ENCODE peak calls at places on chromosomes 7 and 10, in six cellular contexts. B, A, H, E, D and K are unnamed samples.

GRCh38 chr7:123499211-123499968 is 35.0 kb downstream of the IQUB start:
- DNase-seq in B (no peak), A (peak), H (no peak), E (no peak), D (no peak), K (no peak)

GRCh38 chr10:24681476-24682088 is 42.1 kb downstream of the ARHGAP21 start:
- DNase-seq in D (no peak), H (no peak), B (no peak), E (peak), A (peak), K (peak)

GRCh38 chr10:11328264-11329054 is 283.0 kb downstream of the USP6NL start:
- DNase-seq in B (no peak), E (no peak), D (no peak), H (no peak), A (no peak), K (no peak)

GRCh38 chr7:30241767-30242166 is 42.6 kb upstream of the ZNRF2 start:
- DNase-seq in H (no peak), D (no peak), E (no peak), B (no peak), A (no peak), K (peak)

GRCh38 chr7:131537581-131537980 is 18.8 kb downstream of the PODXL start:
- DNase-seq in E (no peak), H (no peak), B (no peak), D (peak), A (no peak), K (no peak)

GRCh38 chr10:29157321-29157720 is 131.5 kb upstream of the LYZL1 start:
- DNase-seq in D (no peak), H (no peak), A (no peak), E (no peak), B (no peak), K (no peak)

GRCh38 chr7:157466473-157467261 is 129.9 kb downstream of the DNAJB6 start:
- DNase-seq in D (no peak), H (no peak), A (no peak), B (no peak), E (no peak), K (no peak)

GRCh38 chr7:3649678-3650445 is 348.8 kb downstream of the SDK1 start:
- DNase-seq in H (no peak), D (no peak), A (peak), E (no peak), B (no peak), K (peak)

GRCh38 chr7:55133630-55134392 is 115.0 kb downstream of the EGFR start:
- DNase-seq in H (peak), D (peak), A (peak), B (no peak), E (no peak), K (peak)

GRCh38 chr10:43105119-43105792 is 28.4 kb downstream of the RET start:
- DNase-seq in H (peak), A (peak), E (peak), B (peak), D (peak), K (peak)

GRCh38 chr10:31032515-31033132 is 959 bp upstream of the ZNF438 start:
- DNase-seq in A (no peak), H (no peak), D (no peak), B (no peak), E (no peak), K (no peak)

GRCh38 chr10:46992794-46993552 is 81.7 kb downstream of the PTPN20 start:
- DNase-seq in A (peak), H (peak), D (peak), B (no peak), E (peak), K (peak)

GRCh38 chr7:106736508-106737201 is 75.7 kb upstream of the CCDC71L start:
- DNase-seq in D (peak), H (peak), B (no peak), E (peak), A (peak), K (peak)

GRCh38 chr7:137547477-137547876 is 203.9 kb upstream of the PTN start:
- DNase-seq in A (no peak), B (no peak), H (no peak), E (no peak), D (no peak), K (no peak)

GRCh38 chr7:131723926-131724325 is 167.5 kb upstream of the PODXL start:
- DNase-seq in D (no peak), A (peak), B (no peak), E (no peak), H (peak), K (no peak)

GRCh38 chr10:76922666-76923065 is 714.9 kb downstream of the KCNMA1 start:
- DNase-seq in E (no peak), B (no peak), D (no peak), A (peak), H (no peak), K (no peak)

GRCh38 chr10:64396105-64396504 is 874.9 kb downstream of the REEP3 start:
- DNase-seq in A (no peak), E (no peak), B (peak), D (no peak), H (no peak), K (no peak)

GRCh38 chr10:69681436-69681835 is 51.4 kb downstream of the FAM241B start:
- DNase-seq in A (no peak), B (no peak), H (no peak), E (no peak), D (no peak), K (no peak)

GRCh38 chr10:74640134-74640533 is 186.3 kb upstream of the KAT6B start:
- DNase-seq in E (peak), H (no peak), D (no peak), A (no peak), B (peak), K (peak)

GRCh38 chr7:130844811-130845580 is 111.0 kb upstream of the KLF14 start:
- DNase-seq in H (peak), A (no peak), D (no peak), E (no peak), B (no peak), K (peak)

GRCh38 chr7:66454600-66455225 is 174.0 kb upstream of the KCTD7 start:
- DNase-seq in H (no peak), E (no peak), A (no peak), D (no peak), B (no peak), K (no peak)

GRCh38 chr10:70656489-70656888 is 15.8 kb upstream of the ADAMTS14 start:
- DNase-seq in D (no peak), A (peak), B (no peak), H (no peak), E (no peak), K (peak)

GRCh38 chr7:36506130-36506794 is 116.6 kb downstream of the ANLN start:
- DNase-seq in A (no peak), H (no peak), D (no peak), B (no peak), E (no peak), K (no peak)

GRCh38 chr7:158313931-158314330 is 273.7 kb downstream of the PTPRN2 start:
- DNase-seq in A (no peak), E (no peak), H (no peak), B (no peak), D (no peak), K (no peak)

GRCh38 chr7:74483402-74484336 is 30.0 kb downstream of the GTF2IRD1 start:
- DNase-seq in H (no peak), B (no peak), E (no peak), D (no peak), A (peak), K (peak)

GRCh38 chr10:78664929-78665525 is 403.7 kb upstream of the ZMIZ1 start:
- DNase-seq in A (no peak), H (no peak), B (no peak), D (no peak), E (peak), K (peak)

GRCh38 chr10:3271385-3272115 is 99.0 kb upstream of the PITRM1 start:
- DNase-seq in E (no peak), H (no peak), B (no peak), D (no peak), A (no peak), K (no peak)

GRCh38 chr10:22010973-22011408 is 7.5 kb upstream of the DNAJC1 start:
- DNase-seq in E (peak), B (no peak), H (no peak), D (no peak), A (peak), K (no peak)

GRCh38 chr7:129213828-129214227 is 11.0 kb upstream of the AHCYL2 start:
- DNase-seq in D (peak), A (peak), E (peak), B (no peak), H (no peak), K (peak)

GRCh38 chr7:111137296-111138195 is 46.6 kb downstream of the LRRN3 start:
- DNase-seq in A (no peak), D (no peak), H (no peak), B (no peak), E (no peak), K (peak)

GRCh38 chr7:123773499-123773898 is 24.7 kb upstream of the WASL start:
- DNase-seq in H (no peak), B (no peak), E (no peak), A (no peak), D (no peak), K (peak)

GRCh38 chr10:75358835-75359421 is 42.6 kb downstream of the ZNF503 start:
- DNase-seq in D (no peak), H (peak), B (no peak), E (no peak), A (peak), K (peak)

GRCh38 chr7:111041577-111041976 is 49.4 kb upstream of the LRRN3 start:
- DNase-seq in B (no peak), D (no peak), E (no peak), H (no peak), A (no peak), K (peak)

GRCh38 chr7:151138541-151138910 is 29.0 kb downstream of the GBX1 start:
- DNase-seq in H (no peak), A (no peak), B (no peak), D (peak), E (no peak), K (no peak)

GRCh38 chr7:118949031-118949430 is 724.5 kb downstream of the ANKRD7 start:
- DNase-seq in E (no peak), B (no peak), H (no peak), D (no peak), A (no peak), K (peak)

GRCh38 chr7:32616625-32617024 is 121.3 kb downstream of the AVL9 start:
- DNase-seq in A (peak), E (no peak), D (no peak), H (peak), B (no peak), K (peak)

GRCh38 chr7:32611201-32611691 is 116.0 kb downstream of the AVL9 start:
- DNase-seq in B (no peak), H (no peak), D (no peak), E (no peak), A (no peak), K (no peak)

GRCh38 chr7:32609463-32609862 is 114.2 kb downstream of the AVL9 start:
- DNase-seq in D (no peak), B (no peak), H (no peak), E (no peak), A (no peak), K (no peak)

DNA sequence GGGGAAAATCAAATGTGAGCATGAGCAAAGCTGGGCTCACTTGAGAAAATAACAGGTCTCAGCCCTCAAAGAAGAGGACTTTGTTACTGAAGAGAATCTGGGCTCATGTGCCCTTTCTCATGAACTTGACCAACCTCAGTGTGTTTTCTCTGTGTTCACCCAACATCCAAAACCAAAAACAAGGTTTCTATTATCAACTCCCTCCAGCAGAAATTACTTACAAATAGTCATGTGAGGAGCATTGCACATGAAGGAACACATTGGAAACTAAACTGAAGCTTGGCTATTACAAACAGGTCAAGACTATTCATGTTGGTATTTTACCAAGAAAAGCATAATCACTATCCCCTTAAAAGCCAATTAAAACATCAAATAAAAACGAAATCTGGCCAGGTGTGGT is 116.4 kb downstream of the AVL9 start:
- DNase-seq in H (no peak), B (no peak), D (no peak), A (no peak), E (no peak), K (no peak)
- H3K4me2 ChIP-seq in H (no peak), B (no peak), D (no peak), A (no peak), E (no peak), K (no peak)

DNA sequence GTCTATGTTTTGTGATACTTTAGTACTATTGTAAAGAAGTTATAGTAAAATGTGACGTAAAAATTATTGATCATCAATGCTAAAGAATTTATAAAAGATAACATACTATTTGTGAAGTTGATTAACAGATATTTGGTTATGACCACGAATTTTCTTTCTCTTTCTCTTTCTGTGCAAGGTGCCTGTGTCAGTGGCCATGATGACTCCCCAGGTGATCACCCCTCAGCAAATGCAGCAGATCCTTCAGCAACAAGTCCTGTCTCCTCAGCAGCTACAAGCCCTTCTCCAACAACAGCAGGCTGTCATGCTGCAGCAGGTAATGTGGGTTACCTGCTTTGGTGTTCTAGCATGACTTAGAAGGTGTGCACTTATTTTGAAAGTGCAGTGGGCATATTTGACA is 213.7 kb downstream of the FOXP2 start:
- DNase-seq in B (no peak), D (no peak), H (no peak), E (no peak), A (no peak), K (no peak)
- H3K4me2 ChIP-seq in B (no peak), D (no peak), H (no peak), E (no peak), A (no peak), K (no peak)

GRCh38 chr10:119051775-119052174 is 22.3 kb downstream of the NANOS1 start:
- DNase-seq in A (no peak), D (no peak), H (no peak), B (no peak), E (no peak), K (peak)
- H3K4me2 ChIP-seq in A (no peak), D (no peak), H (no peak), B (no peak), E (no peak), K (no peak)

GRCh38 chr10:102432162-102432950 is at the start of gene CUEDC2:
- DNase-seq in D (peak), E (peak), B (peak), H (peak), A (peak), K (peak)

GRCh38 chr10:102434251-102434913 is 2.0 kb upstream of the CUEDC2 start:
- DNase-seq in A (peak), H (no peak), B (no peak), D (no peak), E (no peak), K (no peak)

GRCh38 chr10:102431452-102432124 is 786 bp downstream of the CUEDC2 start:
- DNase-seq in D (peak), B (no peak), H (no peak), A (peak), E (peak), K (no peak)

GRCh38 chr10:102435098-102435497 is 2.7 kb upstream of the CUEDC2 start:
- DNase-seq in D (no peak), B (no peak), A (peak), E (no peak), H (no peak), K (no peak)

DNA sequence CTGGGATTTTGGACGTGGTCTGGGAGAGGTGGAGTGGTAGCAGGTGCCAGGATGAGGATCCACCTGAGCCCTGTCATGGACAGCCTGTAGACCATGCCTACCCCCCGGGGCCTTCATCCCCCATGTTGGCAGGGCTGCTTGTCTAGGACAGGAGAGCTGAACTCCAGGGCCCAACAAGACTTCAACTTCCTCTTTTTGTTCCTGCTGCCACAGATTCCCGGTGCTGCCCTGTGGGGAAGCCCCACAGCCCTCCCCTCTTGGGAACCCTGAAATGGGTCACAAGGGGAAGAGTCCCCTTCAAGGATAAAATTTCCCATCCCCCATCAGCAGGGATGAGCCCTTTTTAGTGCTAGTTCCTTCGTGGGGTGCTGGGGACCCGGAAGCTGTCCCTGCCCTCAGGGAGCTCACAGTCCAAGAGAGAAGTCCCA is 1.3 kb upstream of the CUEDC2 start:
- DNase-seq in H (no peak), E (peak), D (no peak), B (no peak), A (peak), K (no peak)
- H3K4me2 ChIP-seq in H (no peak), E (peak), D (no peak), B (no peak), A (no peak), K (no peak)

GRCh38 chr7:115869225-115869624 is 161.3 kb downstream of the TFEC start:
- DNase-seq in A (no peak), H (no peak), E (no peak), B (no peak), D (no peak), K (no peak)

GRCh38 chr7:115869811-115870210 is 160.8 kb downstream of the TFEC start:
- DNase-seq in A (no peak), B (no peak), H (no peak), D (no peak), E (no peak), K (no peak)

GRCh38 chr7:115864082-115864481 is 166.5 kb downstream of the TFEC start:
- DNase-seq in A (no peak), D (no peak), B (no peak), H (no peak), E (no peak), K (no peak)

GRCh38 chr7:115868369-115868768 is 162.2 kb downstream of the TFEC start:
- DNase-seq in D (no peak), A (no peak), B (no peak), H (no peak), E (no peak), K (no peak)
- H3K4me2 ChIP-seq in D (no peak), A (no peak), B (no peak), H (no peak), E (no peak), K (no peak)

GRCh38 chr10:93601774-93602162 is 733 bp upstream of the RBP4 start:
- DNase-seq in E (no peak), B (no peak), H (no peak), D (no peak), A (no peak), K (no peak)
- H3K4me2 ChIP-seq in E (no peak), B (no peak), H (peak), D (peak), A (peak), K (peak)

GRCh38 chr7:149818536-149818840 is 19.7 kb upstream of the ZNF862 start:
- DNase-seq in D (no peak), B (no peak), A (no peak), H (no peak), E (no peak), K (no peak)
- H3K4me2 ChIP-seq in D (no peak), B (no peak), A (no peak), H (no peak), E (no peak), K (no peak)

DNA sequence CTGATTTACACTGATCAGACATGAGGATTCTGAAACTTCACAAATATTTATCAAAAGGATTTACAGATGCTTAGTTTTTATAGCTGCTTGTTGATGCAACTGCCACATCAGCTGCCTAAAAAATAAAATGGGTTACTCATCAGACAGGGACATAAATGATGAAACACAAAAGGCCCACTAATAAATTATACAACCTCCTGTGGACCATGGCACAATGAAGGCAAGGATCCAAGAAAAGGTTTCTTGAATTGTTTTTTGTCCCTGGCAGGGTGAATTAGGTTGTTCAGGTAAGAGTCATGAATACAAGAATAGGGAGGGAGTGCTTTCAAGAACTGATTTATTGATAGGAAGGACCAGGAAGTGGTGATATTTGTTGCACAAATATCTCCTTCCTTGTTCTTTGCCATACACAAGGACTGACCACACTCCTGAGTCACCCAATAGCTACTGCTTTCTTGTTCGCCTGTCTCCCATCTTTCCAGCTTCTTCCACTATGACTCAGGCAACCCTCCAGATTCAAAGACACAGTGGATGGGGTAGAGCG is 234.5 kb downstream of the AHR start:
- DNase-seq in E (no peak), D (no peak), B (no peak), H (peak), A (no peak), K (peak)
- H3K4me2 ChIP-seq in E (no peak), D (no peak), B (no peak), H (peak), A (no peak), K (peak)